ENCODE peak calls at places on chromosomes 1 and 21, in six cellular contexts. One of them, this sample, is unnamed.

GRCh38 chr1:68213843-68214242 is 18.5 kb downstream of the WLS start:
- DNase-seq in neuronal stem cell: no peak
- DNase-seq in mesendoderm: peak
- DNase-seq in H1: no peak
- DNase-seq in IMR-90: peak
- DNase-seq in H9: no peak
- DNase-seq in this sample: no peak

GRCh38 chr1:247367786-247368342 is 36.2 kb upstream of the ZNF496 start:
- DNase-seq in H9: no peak
- DNase-seq in neuronal stem cell: no peak
- DNase-seq in mesendoderm: peak
- DNase-seq in H1: no peak
- DNase-seq in IMR-90: peak
- DNase-seq in this sample: no peak

GRCh38 chr1:72282271-72282656 is at the start of gene NEGR1:
- DNase-seq in H1: peak
- DNase-seq in neuronal stem cell: peak
- DNase-seq in mesendoderm: peak
- DNase-seq in H9: peak
- DNase-seq in IMR-90: peak
- DNase-seq in this sample: no peak

GRCh38 chr1:157558119-157558518 is 5.8 kb upstream of the FCRL5 start:
- DNase-seq in mesendoderm: no peak
- DNase-seq in IMR-90: no peak
- DNase-seq in neuronal stem cell: no peak
- DNase-seq in H1: no peak
- DNase-seq in H9: no peak
- DNase-seq in this sample: no peak

GRCh38 chr1:227776277-227776676 is 39.2 kb upstream of the PRSS38 start:
- DNase-seq in mesendoderm: no peak
- DNase-seq in IMR-90: peak
- DNase-seq in neuronal stem cell: no peak
- DNase-seq in H9: no peak
- DNase-seq in H1: no peak
- DNase-seq in this sample: no peak

GRCh38 chr1:90434460-90434859 is 282.6 kb downstream of the BARHL2 start:
- DNase-seq in H9: peak
- DNase-seq in H1: no peak
- DNase-seq in neuronal stem cell: no peak
- DNase-seq in mesendoderm: peak
- DNase-seq in IMR-90: peak
- DNase-seq in this sample: no peak

GRCh38 chr1:67414574-67414973 is 15.6 kb downstream of the SERBP1 start:
- DNase-seq in H1: no peak
- DNase-seq in H9: no peak
- DNase-seq in mesendoderm: no peak
- DNase-seq in neuronal stem cell: no peak
- DNase-seq in IMR-90: no peak
- DNase-seq in this sample: no peak

GRCh38 chr1:9443913-9444445 is 95.3 kb upstream of the SLC25A33 start:
- DNase-seq in H1: no peak
- DNase-seq in IMR-90: peak
- DNase-seq in mesendoderm: no peak
- DNase-seq in neuronal stem cell: no peak
- DNase-seq in H9: no peak
- DNase-seq in this sample: peak

GRCh38 chr1:35079003-35079930 is at the start of gene ZMYM1:
- DNase-seq in H9: peak
- DNase-seq in neuronal stem cell: peak
- DNase-seq in H1: peak
- DNase-seq in mesendoderm: peak
- DNase-seq in IMR-90: peak
- DNase-seq in this sample: peak

GRCh38 chr1:209335090-209335692 is 248.3 kb upstream of the CAMK1G start:
- DNase-seq in neuronal stem cell: peak
- DNase-seq in H9: peak
- DNase-seq in IMR-90: peak
- DNase-seq in mesendoderm: peak
- DNase-seq in H1: no peak
- DNase-seq in this sample: peak

GRCh38 chr1:248804771-248805681 is 20.7 kb downstream of the SH3BP5L start:
- DNase-seq in H1: no peak
- DNase-seq in H9: no peak
- DNase-seq in mesendoderm: no peak
- DNase-seq in IMR-90: no peak
- DNase-seq in neuronal stem cell: no peak
- DNase-seq in this sample: no peak

GRCh38 chr1:226990133-226990716 is 50.1 kb downstream of the COQ8A start:
- DNase-seq in H9: no peak
- DNase-seq in mesendoderm: no peak
- DNase-seq in neuronal stem cell: no peak
- DNase-seq in H1: no peak
- DNase-seq in IMR-90: no peak
- DNase-seq in this sample: no peak

GRCh38 chr1:167427843-167428242 is 90.5 kb downstream of the CD247 start:
- DNase-seq in neuronal stem cell: no peak
- DNase-seq in mesendoderm: no peak
- DNase-seq in IMR-90: no peak
- DNase-seq in H9: no peak
- DNase-seq in H1: no peak
- DNase-seq in this sample: no peak

GRCh38 chr1:19268445-19268844 is 16.8 kb downstream of the MRTO4 start:
- DNase-seq in H1: no peak
- DNase-seq in IMR-90: no peak
- DNase-seq in mesendoderm: no peak
- DNase-seq in H9: no peak
- DNase-seq in neuronal stem cell: no peak
- DNase-seq in this sample: no peak

GRCh38 chr1:64396817-64397216 is 73.1 kb upstream of the CACHD1 start:
- DNase-seq in IMR-90: no peak
- DNase-seq in H9: peak
- DNase-seq in H1: no peak
- DNase-seq in mesendoderm: peak
- DNase-seq in neuronal stem cell: no peak
- DNase-seq in this sample: no peak

GRCh38 chr1:40397258-40397657 is 23.7 kb downstream of the SMAP2 start:
- DNase-seq in IMR-90: no peak
- DNase-seq in H9: no peak
- DNase-seq in mesendoderm: no peak
- DNase-seq in H1: no peak
- DNase-seq in neuronal stem cell: no peak
- DNase-seq in this sample: no peak

GRCh38 chr1:156490401-156491032 is 10.1 kb downstream of the MEF2D start:
- DNase-seq in IMR-90: no peak
- DNase-seq in mesendoderm: peak
- DNase-seq in H9: peak
- DNase-seq in neuronal stem cell: no peak
- DNase-seq in H1: peak
- DNase-seq in this sample: no peak

GRCh38 chr1:43101061-43101460 is 71.0 kb downstream of the EBNA1BP2 start:
- DNase-seq in H9: no peak
- DNase-seq in mesendoderm: no peak
- DNase-seq in neuronal stem cell: no peak
- DNase-seq in IMR-90: no peak
- DNase-seq in H1: no peak
- DNase-seq in this sample: no peak

GRCh38 chr1:84936116-84936810 is 43.3 kb upstream of the LPAR3 start:
- DNase-seq in IMR-90: peak
- DNase-seq in neuronal stem cell: peak
- DNase-seq in mesendoderm: peak
- DNase-seq in H9: no peak
- DNase-seq in H1: peak
- DNase-seq in this sample: peak

DNA sequence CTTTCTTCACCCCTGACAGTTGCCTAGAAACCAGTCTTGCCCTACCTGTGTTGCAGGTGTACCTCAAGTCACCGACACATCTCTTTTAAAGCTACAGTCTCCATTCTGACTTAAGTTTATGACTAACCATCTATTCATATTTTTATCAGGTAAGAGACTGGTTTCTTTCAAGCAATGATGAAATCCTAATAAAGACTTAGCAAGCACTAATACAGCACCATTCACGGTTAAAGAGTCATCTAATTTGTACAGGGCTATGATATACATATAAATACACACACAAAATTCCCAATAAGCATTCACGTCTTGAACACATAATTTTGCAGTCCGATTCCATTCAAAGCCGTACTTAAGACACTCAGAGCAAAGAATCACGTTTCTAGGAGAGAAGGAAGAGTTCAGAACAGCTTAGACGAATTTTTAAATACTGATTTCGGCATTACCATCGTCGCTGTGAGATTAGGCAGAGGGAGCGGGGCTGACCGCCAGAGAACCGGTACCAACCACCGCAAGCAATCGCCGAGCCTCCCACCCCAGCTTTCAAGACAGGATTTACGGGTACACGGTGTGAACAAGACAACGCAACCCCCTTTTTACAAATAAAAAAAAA is 943 bp downstream of the ERRFI1 start:
- DNase-seq in neuronal stem cell: no peak
- DNase-seq in mesendoderm: no peak
- DNase-seq in H1: no peak
- DNase-seq in H9: no peak
- DNase-seq in IMR-90: no peak
- DNase-seq in this sample: no peak
- H3K4me2 ChIP-seq in neuronal stem cell: peak
- H3K4me2 ChIP-seq in mesendoderm: peak
- H3K4me2 ChIP-seq in H1: peak
- H3K4me2 ChIP-seq in H9: peak
- H3K4me2 ChIP-seq in IMR-90: peak
- H3K4me2 ChIP-seq in this sample: peak

GRCh38 chr1:163422738-163423404 is 101.1 kb downstream of the NUF2 start:
- DNase-seq in mesendoderm: no peak
- DNase-seq in H1: no peak
- DNase-seq in H9: no peak
- DNase-seq in neuronal stem cell: no peak
- DNase-seq in IMR-90: no peak
- DNase-seq in this sample: no peak
- H2BK5ac ChIP-seq in mesendoderm: no peak
- H2BK5ac ChIP-seq in H1: no peak
- H2BK5ac ChIP-seq in H9: no peak
- H2BK5ac ChIP-seq in neuronal stem cell: no peak
- H2BK5ac ChIP-seq in IMR-90: no peak
- H2BK5ac ChIP-seq in this sample: no peak

GRCh38 chr21:33064623-33064996 is 5.3 kb upstream of the OLIG1 start:
- DNase-seq in neuronal stem cell: no peak
- DNase-seq in H9: peak
- DNase-seq in mesendoderm: no peak
- DNase-seq in IMR-90: no peak
- DNase-seq in H1: no peak
- DNase-seq in this sample: no peak

GRCh38 chr21:33061233-33061632 is 8.7 kb upstream of the OLIG1 start:
- DNase-seq in H9: no peak
- DNase-seq in IMR-90: no peak
- DNase-seq in neuronal stem cell: no peak
- DNase-seq in mesendoderm: no peak
- DNase-seq in H1: no peak
- DNase-seq in this sample: no peak

GRCh38 chr21:33063907-33064622 is 5.9 kb upstream of the OLIG1 start:
- DNase-seq in H1: peak
- DNase-seq in H9: peak
- DNase-seq in neuronal stem cell: no peak
- DNase-seq in IMR-90: no peak
- DNase-seq in mesendoderm: peak
- DNase-seq in this sample: no peak

GRCh38 chr21:33067045-33067444 is 2.9 kb upstream of the OLIG1 start:
- DNase-seq in H9: no peak
- DNase-seq in mesendoderm: no peak
- DNase-seq in IMR-90: no peak
- DNase-seq in neuronal stem cell: no peak
- DNase-seq in H1: no peak
- DNase-seq in this sample: no peak

GRCh38 chr21:33063365-33063883 is 6.5 kb upstream of the OLIG1 start:
- DNase-seq in H1: no peak
- DNase-seq in mesendoderm: no peak
- DNase-seq in H9: no peak
- DNase-seq in neuronal stem cell: no peak
- DNase-seq in IMR-90: no peak
- DNase-seq in this sample: no peak
- H3K4me2 ChIP-seq in H1: no peak
- H3K4me2 ChIP-seq in mesendoderm: no peak
- H3K4me2 ChIP-seq in H9: no peak
- H3K4me2 ChIP-seq in neuronal stem cell: no peak
- H3K4me2 ChIP-seq in IMR-90: no peak
- H3K4me2 ChIP-seq in this sample: no peak

GRCh38 chr1:31984419-31985347 is 29.0 kb upstream of the KHDRBS1 start:
- DNase-seq in H9: no peak
- DNase-seq in mesendoderm: no peak
- DNase-seq in IMR-90: peak
- DNase-seq in H1: no peak
- DNase-seq in neuronal stem cell: no peak
- DNase-seq in this sample: no peak

GRCh38 chr1:31978853-31979400 is 34.7 kb upstream of the KHDRBS1 start:
- DNase-seq in H1: no peak
- DNase-seq in mesendoderm: peak
- DNase-seq in neuronal stem cell: no peak
- DNase-seq in IMR-90: no peak
- DNase-seq in H9: peak
- DNase-seq in this sample: no peak

GRCh38 chr1:31980835-31981782 is 32.6 kb upstream of the KHDRBS1 start:
- DNase-seq in H1: no peak
- DNase-seq in H9: no peak
- DNase-seq in mesendoderm: no peak
- DNase-seq in neuronal stem cell: no peak
- DNase-seq in IMR-90: no peak
- DNase-seq in this sample: no peak

GRCh38 chr1:31985430-31985829 is 28.2 kb upstream of the KHDRBS1 start:
- DNase-seq in IMR-90: peak
- DNase-seq in neuronal stem cell: no peak
- DNase-seq in mesendoderm: no peak
- DNase-seq in H9: no peak
- DNase-seq in H1: no peak
- DNase-seq in this sample: no peak

GRCh38 chr1:31981976-31982375 is 31.7 kb upstream of the KHDRBS1 start:
- DNase-seq in mesendoderm: no peak
- DNase-seq in H9: no peak
- DNase-seq in IMR-90: no peak
- DNase-seq in neuronal stem cell: no peak
- DNase-seq in H1: no peak
- DNase-seq in this sample: no peak
- H2BK5ac ChIP-seq in mesendoderm: no peak
- H2BK5ac ChIP-seq in H9: no peak
- H2BK5ac ChIP-seq in IMR-90: no peak
- H2BK5ac ChIP-seq in neuronal stem cell: no peak
- H2BK5ac ChIP-seq in H1: no peak
- H2BK5ac ChIP-seq in this sample: no peak

DNA sequence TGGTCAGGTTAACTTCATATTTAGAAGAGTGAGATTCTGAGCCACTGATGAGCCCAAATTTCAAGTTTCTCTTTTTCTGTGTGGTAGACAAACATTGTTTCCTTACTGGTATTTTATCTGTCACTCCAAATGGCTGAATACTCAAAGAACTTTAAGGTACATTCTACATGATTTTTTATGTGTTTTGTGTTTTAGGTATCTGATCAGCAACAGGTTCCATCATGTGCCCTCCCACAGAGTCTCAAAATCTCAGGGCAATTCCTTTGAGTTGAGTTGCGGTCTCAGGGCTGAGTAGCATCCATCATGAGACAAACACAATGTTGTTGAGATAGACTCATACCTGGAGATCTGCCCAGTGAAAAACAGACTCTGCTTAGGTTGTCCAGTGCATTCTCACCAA is 14.7 kb upstream of the CEP350 start:
- DNase-seq in neuronal stem cell: no peak
- DNase-seq in IMR-90: peak
- DNase-seq in mesendoderm: no peak
- DNase-seq in H1: no peak
- DNase-seq in H9: no peak
- DNase-seq in this sample: no peak
- H3K4me2 ChIP-seq in neuronal stem cell: no peak
- H3K4me2 ChIP-seq in IMR-90: no peak
- H3K4me2 ChIP-seq in mesendoderm: no peak
- H3K4me2 ChIP-seq in H1: no peak
- H3K4me2 ChIP-seq in H9: no peak
- H3K4me2 ChIP-seq in this sample: no peak